ENCODE peak calls at places on chromosome 13, in five cellular contexts. One of them, this sample, is unnamed.
A peak's percentile ranks its signal among the peaks of the same experiment; 100 is the strongest.

GRCh38 chr13:99404005-99404755 is 97.0 kb upstream of the GPR183 start:
- DNase-seq in H7: no peak
- DNase-seq in CD4-positive, alpha-beta T cell: no peak
- DNase-seq in progenitor cell of endocrine pancreas: no peak
- DNase-seq in lung: no peak
- DNase-seq in this sample: no peak

GRCh38 chr13:50670847-50671542 is 172.5 kb downstream of the DLEU7 start:
- DNase-seq in H7: no peak
- DNase-seq in CD4-positive, alpha-beta T cell: no peak
- DNase-seq in progenitor cell of endocrine pancreas: no peak
- DNase-seq in lung: no peak
- DNase-seq in this sample: no peak

GRCh38 chr13:40063278-40063698 is 407.8 kb downstream of the COG6 start:
- DNase-seq in H7: no peak
- DNase-seq in CD4-positive, alpha-beta T cell: no peak
- DNase-seq in progenitor cell of endocrine pancreas: no peak
- DNase-seq in lung: no peak
- DNase-seq in this sample: no peak

GRCh38 chr13:49643003-49643651 is 14.8 kb downstream of the ARL11 start:
- DNase-seq in H7: no peak
- DNase-seq in CD4-positive, alpha-beta T cell: no peak
- DNase-seq in progenitor cell of endocrine pancreas: no peak
- DNase-seq in lung: no peak
- DNase-seq in this sample: no peak

GRCh38 chr13:46057251-46058015 is 4.9 kb upstream of the ZC3H13 start:
- DNase-seq in H7: no peak
- DNase-seq in CD4-positive, alpha-beta T cell: no peak
- DNase-seq in progenitor cell of endocrine pancreas: no peak
- DNase-seq in lung: no peak
- DNase-seq in this sample: no peak

GRCh38 chr13:30406779-30407416 is 15.4 kb upstream of the UBE2L5 start:
- DNase-seq in H7: no peak
- DNase-seq in CD4-positive, alpha-beta T cell: no peak
- DNase-seq in progenitor cell of endocrine pancreas: no peak
- DNase-seq in lung: no peak
- DNase-seq in this sample: no peak

GRCh38 chr13:97344250-97345175 is 89.5 kb upstream of the RAP2A start:
- DNase-seq in H7: peak; percentile 39
- DNase-seq in CD4-positive, alpha-beta T cell: peak; percentile 7
- DNase-seq in progenitor cell of endocrine pancreas: no peak
- DNase-seq in lung: peak; percentile 39
- DNase-seq in this sample: peak; percentile 66

GRCh38 chr13:32824671-32825070 is 191.6 kb upstream of the KL start:
- DNase-seq in H7: peak; percentile 59
- DNase-seq in CD4-positive, alpha-beta T cell: no peak
- DNase-seq in progenitor cell of endocrine pancreas: no peak
- DNase-seq in lung: no peak
- DNase-seq in this sample: peak; percentile 70

GRCh38 chr13:93338906-93339305 is 112.3 kb downstream of the GPC6 start:
- DNase-seq in H7: no peak
- DNase-seq in CD4-positive, alpha-beta T cell: no peak
- DNase-seq in progenitor cell of endocrine pancreas: no peak
- DNase-seq in lung: no peak
- DNase-seq in this sample: no peak

GRCh38 chr13:102869948-102870676 is 24.3 kb downstream of the ERCC5 start:
- DNase-seq in H7: peak; percentile 21
- DNase-seq in CD4-positive, alpha-beta T cell: no peak
- DNase-seq in progenitor cell of endocrine pancreas: no peak
- DNase-seq in lung: no peak
- DNase-seq in this sample: no peak

GRCh38 chr13:112098699-112099098 is 31.8 kb downstream of the SOX1 start:
- DNase-seq in H7: no peak
- DNase-seq in CD4-positive, alpha-beta T cell: no peak
- DNase-seq in progenitor cell of endocrine pancreas: no peak
- DNase-seq in lung: no peak
- DNase-seq in this sample: no peak

GRCh38 chr13:22944378-22944777 is 236.4 kb upstream of the SGCG start:
- DNase-seq in H7: no peak
- DNase-seq in CD4-positive, alpha-beta T cell: no peak
- DNase-seq in progenitor cell of endocrine pancreas: no peak
- DNase-seq in lung: no peak
- DNase-seq in this sample: peak; percentile 22

GRCh38 chr13:101930331-101930730 is 471.5 kb downstream of the FGF14 start:
- DNase-seq in H7: no peak
- DNase-seq in CD4-positive, alpha-beta T cell: no peak
- DNase-seq in progenitor cell of endocrine pancreas: no peak
- DNase-seq in lung: no peak
- DNase-seq in this sample: no peak

GRCh38 chr13:19185086-19185864 is 3.7 kb upstream of the TUBA3C start:
- DNase-seq in H7: no peak
- DNase-seq in CD4-positive, alpha-beta T cell: no peak
- DNase-seq in progenitor cell of endocrine pancreas: no peak
- DNase-seq in lung: peak; percentile 28
- DNase-seq in this sample: no peak

GRCh38 chr13:40517486-40518311 is 148.7 kb downstream of the FOXO1 start:
- DNase-seq in H7: no peak
- DNase-seq in CD4-positive, alpha-beta T cell: no peak
- DNase-seq in progenitor cell of endocrine pancreas: no peak
- DNase-seq in lung: no peak
- DNase-seq in this sample: no peak

GRCh38 chr13:34174671-34175145 is 356.8 kb downstream of the RFC3 start:
- DNase-seq in H7: no peak
- DNase-seq in CD4-positive, alpha-beta T cell: no peak
- DNase-seq in progenitor cell of endocrine pancreas: no peak
- DNase-seq in lung: no peak
- DNase-seq in this sample: no peak

GRCh38 chr13:105442941-105443340 is 1092.5 kb downstream of the EFNB2 start:
- DNase-seq in H7: no peak
- DNase-seq in CD4-positive, alpha-beta T cell: no peak
- DNase-seq in progenitor cell of endocrine pancreas: no peak
- DNase-seq in lung: no peak
- DNase-seq in this sample: no peak

GRCh38 chr13:99446242-99446641 is 55.0 kb upstream of the TM9SF2 start:
- DNase-seq in H7: peak; percentile 71
- DNase-seq in CD4-positive, alpha-beta T cell: no peak
- DNase-seq in progenitor cell of endocrine pancreas: no peak
- DNase-seq in lung: no peak
- DNase-seq in this sample: peak; percentile 79

GRCh38 chr13:19957320-19958118 is 1.0 kb upstream of the ZMYM2 start:
- DNase-seq in H7: peak; percentile 71
- DNase-seq in CD4-positive, alpha-beta T cell: peak; percentile 69
- DNase-seq in progenitor cell of endocrine pancreas: peak; percentile 63
- DNase-seq in lung: peak; percentile 81
- DNase-seq in this sample: peak; percentile 91

GRCh38 chr13:47481521-47481920 is 519.6 kb downstream of the SUCLA2 start:
- DNase-seq in H7: no peak
- DNase-seq in CD4-positive, alpha-beta T cell: no peak
- DNase-seq in progenitor cell of endocrine pancreas: no peak
- DNase-seq in lung: no peak
- DNase-seq in this sample: no peak

GRCh38 chr13:105940882-105941281 is 594.6 kb downstream of the EFNB2 start:
- DNase-seq in H7: no peak
- DNase-seq in CD4-positive, alpha-beta T cell: no peak
- DNase-seq in progenitor cell of endocrine pancreas: no peak
- DNase-seq in lung: no peak
- DNase-seq in this sample: no peak

GRCh38 chr13:66835040-66835628 is 395.0 kb downstream of the PCDH9 start:
- DNase-seq in H7: no peak
- DNase-seq in CD4-positive, alpha-beta T cell: no peak
- DNase-seq in progenitor cell of endocrine pancreas: no peak
- DNase-seq in lung: no peak
- DNase-seq in this sample: no peak

GRCh38 chr13:112168771-112169170 is 101.8 kb downstream of the SOX1 start:
- DNase-seq in H7: no peak
- DNase-seq in CD4-positive, alpha-beta T cell: no peak
- DNase-seq in progenitor cell of endocrine pancreas: no peak
- DNase-seq in lung: no peak
- DNase-seq in this sample: no peak

GRCh38 chr13:19605161-19605955 is 28.1 kb upstream of the MPHOSPH8 start:
- DNase-seq in H7: no peak
- DNase-seq in CD4-positive, alpha-beta T cell: no peak
- DNase-seq in progenitor cell of endocrine pancreas: no peak
- DNase-seq in lung: no peak
- DNase-seq in this sample: no peak

GRCh38 chr13:48533986-48534600 is 1.2 kb upstream of the RCBTB2 start:
- DNase-seq in H7: no peak
- DNase-seq in CD4-positive, alpha-beta T cell: no peak
- DNase-seq in progenitor cell of endocrine pancreas: no peak
- DNase-seq in lung: no peak
- DNase-seq in this sample: no peak

GRCh38 chr13:39263531-39263930 is 225.3 kb downstream of the NHLRC3 start:
- DNase-seq in H7: no peak
- DNase-seq in CD4-positive, alpha-beta T cell: no peak
- DNase-seq in progenitor cell of endocrine pancreas: no peak
- DNase-seq in lung: no peak
- DNase-seq in this sample: no peak

GRCh38 chr13:109786457-109787134 is at the start of gene IRS2:
- DNase-seq in H7: peak; percentile 97
- DNase-seq in CD4-positive, alpha-beta T cell: peak; percentile 94
- DNase-seq in progenitor cell of endocrine pancreas: peak; percentile 92
- DNase-seq in lung: peak; percentile 91
- DNase-seq in this sample: peak; percentile 93

GRCh38 chr13:72255908-72256307 is 388.9 kb upstream of the DACH1 start:
- DNase-seq in H7: peak; percentile 22
- DNase-seq in CD4-positive, alpha-beta T cell: no peak
- DNase-seq in progenitor cell of endocrine pancreas: peak; percentile 14
- DNase-seq in lung: no peak
- DNase-seq in this sample: peak; percentile 82

GRCh38 chr13:24664726-24665409 is 15.3 kb upstream of the ATP12A start:
- DNase-seq in H7: no peak
- DNase-seq in CD4-positive, alpha-beta T cell: no peak
- DNase-seq in progenitor cell of endocrine pancreas: no peak
- DNase-seq in lung: no peak
- DNase-seq in this sample: no peak

This sample was measured in GM23338.